ENCODE peak calls at places on chromosomes 5 and 9, in five cellular contexts. I, B, L, C and T are unnamed samples.

GRCh38 chr5:176438959-176439757 is 9.0 kb upstream of the FAF2 start:
- DNase-seq in I (peak), L (no peak), B (no peak), C (peak), T (no peak)

GRCh38 chr9:85738509-85738908 is 3.2 kb downstream of the AGTPBP1 start:
- DNase-seq in B (no peak), I (no peak), C (no peak), L (peak), T (no peak)

GRCh38 chr5:175383350-175383749 is 60.6 kb downstream of the DRD1 start:
- DNase-seq in C (peak), L (no peak), I (no peak), B (no peak), T (no peak)

GRCh38 chr5:80987078-80987766 is 27.1 kb downstream of the RASGRF2 start:
- DNase-seq in L (no peak), B (no peak), I (no peak), C (no peak), T (no peak)

GRCh38 chr5:36836831-36837230 is 39.7 kb upstream of the NIPBL start:
- DNase-seq in B (no peak), C (no peak), L (no peak), I (no peak), T (no peak)

GRCh38 chr9:109436071-109436470 is 62.0 kb downstream of the PTPN3 start:
- DNase-seq in L (no peak), B (no peak), C (no peak), I (no peak), T (no peak)

GRCh38 chr5:154087260-154087659 is 48.5 kb downstream of the MFAP3 start:
- DNase-seq in C (no peak), L (no peak), B (no peak), I (no peak), T (no peak)

GRCh38 chr5:6633469-6634326 is 458 bp downstream of the SRD5A1 start:
- DNase-seq in L (peak), B (no peak), C (peak), I (peak), T (no peak)

DNA sequence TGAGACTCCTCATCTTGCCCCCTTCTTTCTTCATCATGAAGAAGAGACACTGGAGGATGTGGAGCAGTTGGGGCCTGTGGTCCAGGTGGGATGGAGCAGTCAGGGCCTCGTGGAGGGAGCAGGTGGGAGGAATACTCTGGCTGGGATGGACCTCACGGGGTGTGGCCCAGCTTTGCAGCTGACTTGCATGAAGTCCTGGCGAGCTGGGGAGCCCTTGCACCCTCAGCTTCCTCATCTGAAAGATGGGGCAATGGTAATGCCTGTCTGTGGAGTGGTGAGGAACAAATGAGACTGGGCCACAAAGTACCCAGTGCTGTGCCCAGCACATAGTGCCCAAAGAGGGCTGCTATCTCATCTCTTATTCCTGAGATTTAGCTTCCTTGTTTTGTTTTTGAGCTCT is 91.5 kb downstream of the DAB2IP start:
- DNase-seq in C (no peak), B (no peak), I (no peak), L (no peak), T (no peak)
- H3K4me3 ChIP-seq in C (no peak), B (no peak), I (no peak), L (no peak), T (peak)

DNA sequence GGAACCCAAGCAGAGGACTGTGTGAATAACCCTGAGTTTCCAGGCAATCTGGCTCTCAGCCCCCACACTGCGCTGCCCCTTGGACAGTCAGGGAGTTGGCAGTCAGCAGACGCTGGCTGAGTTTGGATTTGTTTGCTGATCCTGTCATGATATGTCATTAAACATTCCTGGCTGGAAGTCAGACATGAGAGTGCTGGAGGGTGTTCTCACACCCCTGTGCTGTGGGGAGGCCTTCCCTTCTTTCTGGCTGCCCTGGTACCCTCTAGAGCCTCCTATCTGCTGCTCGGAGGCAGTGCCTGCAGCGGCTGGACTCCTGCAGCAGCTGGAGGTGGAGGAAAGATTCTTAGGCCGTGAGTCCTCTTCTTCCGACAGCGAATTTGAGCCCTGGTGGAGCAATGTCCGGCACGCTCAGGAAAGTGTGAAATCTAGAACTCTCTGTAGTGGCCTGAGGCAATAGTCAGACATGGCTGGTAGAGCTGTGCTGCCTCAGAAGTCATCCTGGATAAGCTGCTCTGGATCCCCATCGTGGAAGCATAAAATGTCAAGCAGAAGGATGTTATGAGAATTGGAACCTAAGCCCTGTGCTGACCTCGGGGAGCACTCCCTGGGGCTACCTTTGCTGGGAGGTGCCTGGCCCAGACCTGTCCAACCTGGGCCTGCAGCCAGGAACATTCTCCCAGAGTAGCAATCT is 72.0 kb downstream of the PDE8B start:
- DNase-seq in I (peak), L (no peak), C (peak), B (no peak), T (no peak)
- TF ChIP-seq CTCF in I (peak), L (no peak), C (peak), B (no peak), T (peak)

GRCh38 chr9:89702401-89702800 is 97.6 kb downstream of the GADD45G start:
- DNase-seq in B (no peak), I (no peak), C (no peak), L (no peak), T (no peak)
- H3K4me3 ChIP-seq in B (no peak), I (no peak), C (no peak), L (no peak), T (no peak)

GRCh38 chr5:16983022-16983639 is 47.0 kb upstream of the MYO10 start:
- DNase-seq in C (no peak), L (no peak), I (no peak), B (no peak), T (no peak)

GRCh38 chr5:16981700-16982099 is 45.6 kb upstream of the MYO10 start:
- DNase-seq in C (no peak), I (no peak), B (no peak), L (no peak), T (no peak)

GRCh38 chr5:16980983-16981382 is 44.9 kb upstream of the MYO10 start:
- DNase-seq in C (peak), L (no peak), B (no peak), I (no peak), T (no peak)

GRCh38 chr5:16987776-16988175 is 51.7 kb upstream of the MYO10 start:
- DNase-seq in C (no peak), L (no peak), I (no peak), B (no peak), T (no peak)

DNA sequence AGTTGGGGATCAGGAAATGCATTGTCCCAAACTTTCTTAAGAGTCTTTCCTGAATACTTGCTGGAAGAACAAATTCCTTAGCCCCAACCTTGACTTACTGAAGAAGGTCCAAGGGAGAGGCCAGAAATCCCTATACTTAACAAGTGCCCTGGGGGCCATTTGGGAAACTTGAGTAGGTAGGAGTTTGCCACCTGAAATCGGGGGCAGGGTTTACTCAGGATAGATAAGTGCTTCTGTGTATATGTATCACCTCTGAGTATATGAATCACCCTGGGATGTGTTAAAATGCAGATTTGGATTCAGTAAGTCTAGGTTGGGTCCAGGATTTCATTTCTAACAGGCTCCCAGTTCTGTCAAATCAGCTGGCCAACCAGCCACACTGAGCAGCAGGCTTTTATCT is 47.9 kb upstream of the MYO10 start:
- DNase-seq in B (no peak), I (no peak), L (no peak), C (peak), T (no peak)
- TF ChIP-seq CTCF in B (no peak), I (no peak), L (no peak), C (no peak), T (no peak)

GRCh38 chr9:95460627-95461164 is 56.1 kb downstream of the PTCH1 start:
- DNase-seq in L (no peak), C (no peak), I (no peak), B (no peak), T (peak)

GRCh38 chr9:95465115-95465514 is 51.7 kb downstream of the PTCH1 start:
- DNase-seq in I (no peak), L (no peak), B (no peak), C (no peak), T (no peak)

GRCh38 chr9:95461448-95462381 is 55.1 kb downstream of the PTCH1 start:
- DNase-seq in L (no peak), C (no peak), B (no peak), I (no peak), T (no peak)

GRCh38 chr9:95462419-95463121 is 54.2 kb downstream of the PTCH1 start:
- DNase-seq in C (no peak), I (peak), B (no peak), L (peak), T (peak)

DNA sequence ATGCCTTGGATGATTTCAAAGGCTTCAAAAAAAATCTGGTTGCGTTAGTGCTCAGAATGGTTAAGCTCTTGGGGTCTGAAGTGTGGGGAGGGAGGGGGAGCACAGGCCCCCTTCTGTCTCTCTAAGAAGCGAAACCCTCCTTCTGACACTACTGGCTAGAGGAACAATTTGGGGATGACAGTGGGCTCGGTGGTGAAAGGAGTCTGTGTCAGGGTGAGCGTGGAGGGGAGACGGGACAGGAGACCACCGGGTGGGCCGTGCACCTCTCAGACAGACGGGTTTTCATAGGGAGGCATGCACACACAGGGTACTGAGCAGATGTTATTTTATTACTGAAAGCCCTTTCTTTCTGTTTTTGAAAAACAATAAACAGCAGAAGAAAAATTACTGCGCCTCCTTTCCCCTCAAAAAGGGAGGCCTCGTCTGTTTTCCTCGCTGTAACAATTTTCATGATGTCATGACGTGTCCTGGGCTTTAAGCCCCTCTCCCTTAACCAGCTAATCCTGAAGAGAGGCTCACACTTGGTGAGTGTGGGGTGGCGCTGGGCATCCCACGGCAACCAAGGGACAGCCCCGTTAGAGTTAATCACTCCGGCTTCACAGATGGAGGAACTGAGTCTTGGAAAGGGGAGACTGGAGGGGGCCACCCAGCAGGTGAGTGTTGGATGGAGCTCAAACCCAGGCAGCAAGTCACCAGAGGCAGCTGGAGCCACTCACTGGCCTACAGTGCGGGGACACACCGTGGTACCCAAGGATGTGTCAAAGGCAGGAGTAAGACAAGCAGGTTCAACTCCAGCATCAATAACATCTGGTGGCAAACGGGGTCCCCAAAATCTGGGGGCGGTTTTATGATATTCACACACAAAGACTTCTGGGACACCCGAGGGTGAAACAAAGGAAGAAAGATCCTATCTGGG is 53.4 kb downstream of the PTCH1 start:
- DNase-seq in B (no peak), L (no peak), I (no peak), C (no peak), T (no peak)
- H3K4me3 ChIP-seq in B (no peak), L (no peak), I (no peak), C (no peak), T (peak)

DNA sequence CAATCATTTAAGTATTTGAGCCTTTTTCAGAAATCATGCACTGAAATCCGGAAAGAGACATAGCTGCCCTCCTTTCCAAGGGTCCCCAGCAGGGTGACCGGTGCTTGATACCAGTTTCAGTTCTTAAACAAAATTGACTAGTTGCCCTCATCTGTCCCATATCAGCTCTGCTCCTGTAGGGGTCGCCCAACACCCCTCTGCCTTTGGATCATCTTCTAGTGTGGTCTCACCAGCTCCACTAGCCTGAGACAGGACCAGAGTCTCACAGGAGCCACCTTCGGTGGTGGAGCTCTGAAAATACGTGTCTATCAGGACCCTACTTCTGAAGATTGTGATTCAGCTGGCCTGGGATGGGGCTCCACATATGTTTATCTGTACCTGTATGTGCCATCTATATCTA is 428.2 kb downstream of the ENC1 start:
- DNase-seq in C (peak), I (peak), B (peak), L (no peak), T (no peak)
- TF ChIP-seq CTCF in C (peak), I (peak), B (peak), L (peak), T (peak)

DNA sequence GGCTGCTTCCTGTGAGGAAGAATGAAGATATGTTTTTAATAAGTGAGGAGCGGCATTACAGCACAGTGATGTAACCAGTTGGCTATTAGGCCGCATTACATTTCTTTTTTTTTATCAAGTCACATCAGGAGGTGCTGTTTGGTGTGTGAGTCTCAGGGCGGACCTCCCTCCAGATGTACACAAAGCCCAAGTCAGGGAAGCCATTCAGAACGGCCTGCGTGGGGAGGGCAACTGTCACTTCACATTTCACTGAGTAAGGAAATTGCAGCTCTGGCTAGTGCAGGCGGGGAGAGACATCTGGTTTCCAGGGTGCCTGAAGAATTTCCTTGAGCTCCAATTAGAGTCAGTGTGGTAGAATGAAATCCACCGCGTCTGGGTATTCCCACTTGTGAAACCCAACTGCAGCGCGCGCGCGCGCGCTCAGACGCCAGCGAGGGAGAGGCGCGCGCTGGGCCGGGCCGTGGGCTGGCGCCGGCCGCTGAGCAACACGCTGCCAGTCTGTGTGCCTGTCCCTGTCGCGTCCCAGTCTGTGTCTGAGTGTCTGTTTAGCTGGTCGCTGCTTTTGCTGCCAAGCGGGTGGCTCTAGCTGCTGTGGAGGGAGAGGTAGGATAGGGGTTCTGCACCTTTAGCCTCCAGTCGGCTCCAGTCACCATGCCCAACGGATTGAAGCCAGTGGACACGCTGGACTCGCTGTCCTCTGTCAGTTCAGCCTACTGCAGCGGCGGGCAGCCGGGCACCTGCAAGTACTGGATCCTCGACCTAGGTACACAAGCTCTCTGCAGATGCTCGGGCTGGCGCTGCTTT is 140.8 kb upstream of the OTULINL start:
- DNase-seq in C (no peak), L (peak), I (peak), B (no peak), T (peak)
- H3K4me3 ChIP-seq in C (no peak), L (no peak), I (no peak), B (no peak), T (peak)

DNA sequence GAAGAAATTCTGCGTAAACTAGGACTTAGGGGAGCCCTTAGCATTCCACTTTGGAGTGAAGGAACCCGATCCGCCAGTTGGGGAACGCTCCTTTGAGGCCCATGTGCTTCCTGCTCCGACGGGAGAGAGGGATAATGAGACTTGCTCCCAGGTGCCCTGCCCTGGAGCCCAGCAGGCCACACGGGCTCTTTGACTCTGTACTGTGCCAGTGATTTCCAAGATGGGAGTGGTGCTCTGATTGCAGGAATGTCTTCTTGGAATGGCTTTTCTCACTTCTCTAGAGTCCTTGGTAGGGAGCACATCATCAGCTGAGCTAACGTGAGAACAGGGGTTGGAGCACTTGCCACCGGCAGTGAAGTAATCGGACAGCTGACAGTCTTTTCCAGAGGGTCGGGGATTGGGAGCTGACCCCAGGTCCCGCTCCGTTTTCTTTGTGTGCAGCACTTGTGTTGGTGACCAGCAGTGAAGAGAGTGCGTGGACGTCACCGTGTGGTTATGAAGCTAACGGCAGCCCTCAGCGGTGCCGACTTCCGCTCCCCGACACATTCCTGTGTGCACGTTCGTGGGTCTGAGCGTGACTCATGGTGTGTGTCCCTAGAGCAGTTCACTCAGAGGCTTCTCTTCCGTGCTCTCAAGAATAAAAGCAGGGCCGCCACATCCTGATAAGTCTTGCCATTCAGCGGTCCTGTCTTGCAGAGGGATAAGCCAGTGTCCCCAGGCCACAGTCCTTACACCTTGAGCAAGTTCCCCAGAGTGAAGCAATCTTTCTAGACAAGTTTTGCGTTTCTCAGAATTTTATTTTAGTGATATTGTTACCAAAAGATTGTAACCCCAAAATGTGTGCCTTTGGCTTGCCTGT is 25.6 kb downstream of the ABL1 start:
- DNase-seq in C (no peak), I (no peak), B (peak), L (peak), T (no peak)
- TF ChIP-seq CTCF in C (no peak), I (no peak), B (no peak), L (peak), T (peak)

GRCh38 chr5:109718632-109719031 is 28.9 kb downstream of the MAN2A1 start:
- DNase-seq in C (no peak), L (no peak), I (no peak), B (no peak), T (no peak)

GRCh38 chr5:109711681-109712080 is 22.0 kb downstream of the MAN2A1 start:
- DNase-seq in L (no peak), C (no peak), B (no peak), I (no peak), T (no peak)

GRCh38 chr5:109718216-109718615 is 28.5 kb downstream of the MAN2A1 start:
- DNase-seq in I (no peak), C (no peak), B (no peak), L (no peak), T (no peak)

GRCh38 chr5:109713453-109713852 is 23.7 kb downstream of the MAN2A1 start:
- DNase-seq in L (no peak), B (no peak), I (no peak), C (no peak), T (no peak)

GRCh38 chr5:109714592-109714991 is 24.9 kb downstream of the MAN2A1 start:
- DNase-seq in I (no peak), L (no peak), B (no peak), C (no peak), T (no peak)
- H3K4me3 ChIP-seq in I (no peak), L (no peak), B (no peak), C (no peak), T (no peak)